ENCODE peak calls at places on chromosome 13, in four cellular contexts. D is stomach, Q is lower lobe of right lung, L is astrocyte of the spinal cord. W is an unnamed sample.

GRCh38 chr13:92097337-92097903 is 699.0 kb downstream of the GPC5 start:
- DNase-seq in Q (no peak), D (no peak), L (no peak), W (no peak)

GRCh38 chr13:67048084-67048792 is 181.9 kb downstream of the PCDH9 start:
- DNase-seq in L (peak), Q (no peak), D (no peak), W (peak)

GRCh38 chr13:111903143-111903542 is 163.8 kb upstream of the SOX1 start:
- DNase-seq in D (no peak), L (no peak), Q (no peak), W (no peak)

GRCh38 chr13:95643471-95643813 is 1.1 kb downstream of the DZIP1 start:
- DNase-seq in D (no peak), Q (no peak), L (peak), W (peak)

GRCh38 chr13:39448831-39449230 is 154.2 kb downstream of the LHFPL6 start:
- DNase-seq in Q (no peak), L (no peak), D (no peak), W (no peak)

GRCh38 chr13:65914707-65915106 is 1315.4 kb downstream of the PCDH9 start:
- DNase-seq in Q (no peak), L (peak), D (no peak), W (peak)

GRCh38 chr13:52782486-52783448 is 43.1 kb upstream of the CNMD start:
- DNase-seq in Q (no peak), D (no peak), L (no peak), W (no peak)

GRCh38 chr13:27450921-27451461 is 627 bp upstream of the MTIF3 start:
- DNase-seq in L (peak), Q (peak), D (peak), W (peak)

GRCh38 chr13:31369213-31369612 is 169.4 kb downstream of the B3GLCT start:
- DNase-seq in D (no peak), Q (no peak), L (no peak), W (peak)

GRCh38 chr13:24995225-24995804 is 100.6 kb upstream of the PABPC3 start:
- DNase-seq in D (peak), L (peak), Q (no peak), W (peak)

GRCh38 chr13:71017607-71018006 is 849.4 kb downstream of the DACH1 start:
- DNase-seq in L (no peak), Q (no peak), D (no peak), W (no peak)

GRCh38 chr13:71018544-71018943 is 848.5 kb downstream of the DACH1 start:
- DNase-seq in Q (no peak), L (no peak), D (no peak), W (no peak)

GRCh38 chr13:71021810-71022422 is 845.1 kb downstream of the DACH1 start:
- DNase-seq in L (no peak), Q (no peak), D (no peak), W (no peak)
- H3K4me3 ChIP-seq in L (no peak), Q (no peak), D (no peak), W (no peak)

DNA sequence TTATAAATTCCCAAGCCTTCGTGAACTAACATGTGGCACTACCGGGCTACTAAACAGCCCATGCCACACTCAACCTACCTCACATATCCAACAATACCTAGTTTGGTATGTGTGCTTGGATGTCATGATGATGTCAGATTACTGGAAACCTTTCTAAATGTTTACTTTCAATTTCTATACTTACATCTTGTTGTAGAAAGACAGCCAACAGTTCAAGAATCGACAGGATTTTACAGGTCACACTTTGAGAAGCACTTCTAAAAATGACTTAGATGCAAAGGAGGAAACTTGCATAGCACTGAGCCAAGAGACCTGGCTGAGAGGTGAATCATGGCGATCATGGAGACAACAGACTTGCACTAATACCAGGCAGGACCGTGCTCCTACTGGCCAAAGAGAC is 209.9 kb downstream of the COL4A1 start:
- DNase-seq in L (no peak), Q (no peak), D (no peak), W (no peak)
- TF ChIP-seq CTCF in L (no peak), Q (no peak), D (no peak), W (no peak)

GRCh38 chr13:102704238-102704750 is 9.4 kb upstream of the METTL21C start:
- DNase-seq in L (no peak), D (no peak), Q (no peak), W (no peak)

GRCh38 chr13:102703721-102704035 is 8.8 kb upstream of the METTL21C start:
- DNase-seq in D (no peak), Q (no peak), L (no peak), W (no peak)

GRCh38 chr13:102700088-102701031 is 5.5 kb upstream of the METTL21C start:
- DNase-seq in L (no peak), Q (no peak), D (no peak), W (peak)

GRCh38 chr13:102701331-102701730 is 6.5 kb upstream of the METTL21C start:
- DNase-seq in L (no peak), D (no peak), Q (no peak), W (no peak)

DNA sequence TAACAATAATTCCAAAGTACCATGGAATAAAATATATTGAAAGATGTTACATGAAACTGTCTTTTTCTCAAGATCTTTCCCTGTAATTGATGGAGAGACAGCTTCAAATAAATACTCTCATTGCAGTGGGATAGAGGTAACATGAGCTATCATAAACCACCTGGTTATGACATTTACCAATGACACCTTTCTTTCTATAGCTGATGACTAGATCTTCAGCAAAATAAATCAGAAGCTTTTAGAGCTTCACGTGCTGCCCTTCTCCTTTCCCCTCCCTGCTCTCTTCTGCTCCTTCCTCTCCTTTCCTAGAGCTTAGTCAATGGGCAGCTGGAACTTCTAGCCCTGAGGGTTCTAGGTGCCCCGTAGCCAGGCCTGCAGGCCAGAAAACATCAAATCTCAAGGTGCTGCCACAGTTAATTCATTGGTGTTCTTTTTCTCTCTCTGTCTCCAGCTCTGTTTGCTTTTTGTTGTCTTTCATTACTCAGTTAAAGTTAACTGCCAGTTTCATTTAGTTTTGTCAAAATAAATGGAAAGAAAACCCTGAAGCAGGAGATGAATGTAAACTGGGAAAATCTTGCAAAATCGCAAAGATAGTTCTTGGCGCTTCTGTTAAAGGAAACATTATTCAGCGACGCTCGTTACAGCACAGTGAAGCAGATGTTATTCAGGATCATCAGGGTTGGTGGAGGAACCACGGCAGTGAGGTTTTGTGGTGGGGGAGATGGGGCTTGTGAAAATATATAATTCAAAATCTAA is 8.3 kb upstream of the METTL21C start:
- DNase-seq in L (peak), D (no peak), Q (no peak), W (peak)
- H3K4me3 ChIP-seq in L (no peak), D (no peak), Q (no peak), W (no peak)

GRCh38 chr13:45879666-45880065 is 28.1 kb upstream of the SIAH3 start:
- DNase-seq in Q (no peak), D (peak), L (peak), W (no peak)
- TF ChIP-seq CTCF in Q (no peak), D (peak), L (peak), W (no peak)

GRCh38 chr13:102395174-102395573 is 6.7 kb downstream of the FGF14 start:
- DNase-seq in D (no peak), L (no peak), Q (no peak), W (no peak)
- H3K4me3 ChIP-seq in D (peak), L (peak), Q (peak), W (peak)

GRCh38 chr13:40667622-40667978 is 1.2 kb upstream of the FOXO1 start:
- DNase-seq in Q (no peak), D (no peak), L (no peak), W (no peak)

GRCh38 chr13:40665754-40666057 is 735 bp downstream of the FOXO1 start:
- DNase-seq in Q (no peak), D (no peak), L (no peak), W (no peak)

GRCh38 chr13:40666905-40667621 is 622 bp upstream of the FOXO1 start:
- DNase-seq in D (peak), L (no peak), Q (peak), W (no peak)

GRCh38 chr13:40665061-40665753 is 1.2 kb downstream of the FOXO1 start:
- DNase-seq in Q (peak), D (peak), L (peak), W (no peak)

GRCh38 chr13:40666058-40666904 is at the start of gene FOXO1:
- DNase-seq in D (peak), Q (peak), L (peak), W (peak)
- TF ChIP-seq CTCF in D (no peak), Q (no peak), L (no peak), W (no peak)

GRCh38 chr13:45621950-45622349 is 6.4 kb upstream of the ERICH6B start:
- DNase-seq in D (no peak), L (no peak), Q (no peak), W (no peak)
- H3K4me3 ChIP-seq in D (no peak), L (no peak), Q (no peak), W (no peak)

GRCh38 chr13:99446242-99446641 is 55.0 kb upstream of the TM9SF2 start:
- DNase-seq in Q (no peak), L (no peak), D (no peak), W (no peak)
- TF ChIP-seq CTCF in Q (no peak), L (no peak), D (no peak), W (no peak)